ENCODE peak calls at places on chromosomes 6 and 20, in five cellular contexts. N, X, C, L and F are unnamed samples.

GRCh38 chr6:43172127-43173007 is 1.3 kb downstream of the SRF start:
- DNase-seq in N (no peak), X (no peak), C (peak; percentile 58), L (peak; percentile 59), F (peak; percentile 25)

GRCh38 chr6:20203561-20204528 is 8.4 kb downstream of the MBOAT1 start:
- DNase-seq in N (no peak), X (no peak), C (no peak), L (no peak), F (no peak)

GRCh38 chr6:52570291-52570700 is 6.6 kb downstream of the TRAM2 start:
- DNase-seq in N (no peak), X (no peak), C (no peak), L (no peak), F (peak; percentile 74)

GRCh38 chr6:57327311-57327710 is 9.9 kb downstream of the PRIM2 start:
- DNase-seq in N (no peak), X (no peak), C (no peak), L (no peak), F (no peak)

GRCh38 chr6:16511048-16511660 is 250.1 kb downstream of the ATXN1 start:
- DNase-seq in N (peak; percentile 1), X (no peak), C (no peak), L (peak; percentile 76), F (peak; percentile 54)

GRCh38 chr20:42836339-42836738 is 353.4 kb downstream of the PTPRT start:
- DNase-seq in N (no peak), X (no peak), C (no peak), L (no peak), F (no peak)

GRCh38 chr6:145818796-145819195 is 4.2 kb upstream of the FBXO30 start:
- DNase-seq in N (no peak), X (no peak), C (no peak), L (no peak), F (no peak)

GRCh38 chr20:9474835-9475413 is 39.5 kb upstream of the LAMP5 start:
- DNase-seq in N (no peak), X (no peak), C (no peak), L (peak; percentile 27), F (peak; percentile 18)

GRCh38 chr6:54617730-54618129 is 228.8 kb upstream of the FAM83B start:
- DNase-seq in N (no peak), X (no peak), C (no peak), L (peak; percentile 90), F (peak; percentile 67)

GRCh38 chr6:13013681-13014550 is 297.3 kb downstream of the PHACTR1 start:
- DNase-seq in N (no peak), X (no peak), C (no peak), L (peak; percentile 32), F (peak; percentile 68)

GRCh38 chr6:37038297-37039198 is 33.1 kb downstream of the FGD2 start:
- DNase-seq in N (no peak), X (no peak), C (no peak), L (peak; percentile 30), F (no peak)

GRCh38 chr20:1002682-1003561 is 811 bp upstream of the RSPO4 start:
- DNase-seq in N (no peak), X (no peak), C (no peak), L (no peak), F (no peak)

GRCh38 chr6:149335924-149336323 is 18.4 kb downstream of the TAB2 start:
- DNase-seq in N (no peak), X (peak; percentile 41), C (peak; percentile 45), L (peak; percentile 46), F (peak; percentile 43)

GRCh38 chr6:3762852-3763251 is 11.3 kb upstream of the PXDC1 start:
- DNase-seq in N (no peak), X (no peak), C (no peak), L (no peak), F (no peak)

GRCh38 chr20:39660965-39661364 is 698.8 kb downstream of the DHX35 start:
- DNase-seq in N (no peak), X (no peak), C (no peak), L (no peak), F (no peak)

GRCh38 chr6:158145940-158146339 is 22.1 kb downstream of the SERAC1 start:
- DNase-seq in N (no peak), X (no peak), C (no peak), L (peak; percentile 44), F (no peak)

GRCh38 chr6:392441-393390 is 1.2 kb downstream of the IRF4 start:
- DNase-seq in N (no peak), X (no peak), C (peak; percentile 64), L (peak; percentile 2), F (no peak)

GRCh38 chr20:61965606-61966491 is 99.8 kb downstream of the TAF4 start:
- DNase-seq in N (no peak), X (no peak), C (no peak), L (no peak), F (no peak)